ENCODE peak calls at places on chromosomes 11 and 22, in nine cellular contexts. J, B, O, U, R, Z, K, M and T are unnamed samples.

GRCh38 chr11:63890368-63890767 is 26.6 kb downstream of the RCOR2 start:
- DNase-seq in J (no peak), B (no peak), O (no peak), U (no peak), R (no peak), Z (no peak), K (no peak), M (no peak), T (no peak)

GRCh38 chr11:76763573-76764348 is 19.4 kb upstream of the TSKU start:
- DNase-seq in J (no peak), B (no peak), O (no peak), U (no peak), R (peak), Z (no peak), K (peak), M (peak), T (no peak)

GRCh38 chr11:41781441-41781840 is 322.0 kb upstream of the LRRC4C start:
- DNase-seq in J (no peak), B (no peak), O (no peak), U (no peak), R (no peak), Z (no peak), K (no peak), M (no peak), T (no peak)

GRCh38 chr11:95661159-95661558 is 128.4 kb downstream of the FAM76B start:
- DNase-seq in J (no peak), B (no peak), O (no peak), U (no peak), R (no peak), Z (no peak), K (no peak), M (no peak), T (no peak)

GRCh38 chr11:117984471-117984870 is 1.7 kb upstream of the IL10RA start:
- DNase-seq in J (no peak), B (peak), O (no peak), U (no peak), R (no peak), Z (no peak), K (no peak), M (peak), T (no peak)

GRCh38 chr11:66665369-66665768 is 12.3 kb downstream of the RBM4B start:
- DNase-seq in J (no peak), B (no peak), O (no peak), U (no peak), R (no peak), Z (no peak), K (no peak), M (no peak), T (no peak)

GRCh38 chr11:47905358-47906059 is 57.4 kb upstream of the NUP160 start:
- DNase-seq in J (no peak), B (no peak), O (no peak), U (no peak), R (no peak), Z (no peak), K (no peak), M (peak), T (no peak)

GRCh38 chr11:108793138-108793537 is 128.3 kb downstream of the DDX10 start:
- DNase-seq in J (no peak), B (no peak), O (no peak), U (no peak), R (no peak), Z (no peak), K (no peak), M (no peak), T (no peak)

GRCh38 chr22:27617214-27617881 is 184.2 kb downstream of the MN1 start:
- DNase-seq in J (no peak), B (no peak), O (no peak), U (no peak), R (no peak), Z (no peak), K (no peak), M (no peak), T (no peak)

GRCh38 chr11:8317164-8317563 is 53.5 kb upstream of the LMO1 start:
- DNase-seq in J (no peak), B (peak), O (no peak), U (no peak), R (no peak), Z (no peak), K (no peak), M (no peak), T (no peak)

GRCh38 chr11:130510407-130511006 is 62.1 kb downstream of the ADAMTS15 start:
- DNase-seq in J (no peak), B (no peak), O (no peak), U (no peak), R (no peak), Z (no peak), K (no peak), M (peak), T (no peak)

GRCh38 chr22:19810381-19811141 is 44.1 kb downstream of the GNB1L start:
- DNase-seq in J (no peak), B (no peak), O (no peak), U (no peak), R (no peak), Z (no peak), K (peak), M (peak), T (no peak)

GRCh38 chr22:39833610-39834009 is 60.0 kb downstream of the ENTHD1 start:
- DNase-seq in J (no peak), B (no peak), O (no peak), U (no peak), R (no peak), Z (no peak), K (no peak), M (no peak), T (no peak)

GRCh38 chr11:44509291-44509690 is 56.2 kb upstream of the CD82 start:
- DNase-seq in J (no peak), B (no peak), O (no peak), U (no peak), R (no peak), Z (no peak), K (no peak), M (peak), T (no peak)

GRCh38 chr22:48755332-48755949 is 1072.2 kb downstream of the BRD1 start:
- DNase-seq in J (no peak), B (no peak), O (no peak), U (no peak), R (no peak), Z (no peak), K (no peak), M (no peak), T (no peak)

GRCh38 chr11:47886096-47886495 is 37.9 kb upstream of the NUP160 start:
- DNase-seq in J (no peak), B (no peak), O (no peak), U (peak), R (no peak), Z (no peak), K (peak), M (peak), T (no peak)

GRCh38 chr22:26529345-26529744 is 17.1 kb upstream of the TFIP11 start:
- DNase-seq in J (no peak), B (no peak), O (no peak), U (no peak), R (no peak), Z (no peak), K (peak), M (peak), T (no peak)

GRCh38 chr11:22830082-22830414 is 447 bp upstream of the SVIP start:
- DNase-seq in J (no peak), B (no peak), O (no peak), U (no peak), R (peak), Z (no peak), K (no peak), M (no peak), T (no peak)

GRCh38 chr22:22948651-22949611 is 61.3 kb downstream of the IGLL5 start:
- DNase-seq in J (no peak), B (no peak), O (no peak), U (peak), R (no peak), Z (no peak), K (no peak), M (peak), T (no peak)

GRCh38 chr11:70885721-70886305 is 366.6 kb downstream of the SHANK2 start:
- DNase-seq in J (no peak), B (no peak), O (no peak), U (no peak), R (no peak), Z (no peak), K (peak), M (peak), T (no peak)

GRCh38 chr11:3939651-3940190 is 84.3 kb downstream of the STIM1 start:
- DNase-seq in J (no peak), B (no peak), O (no peak), U (no peak), R (no peak), Z (no peak), K (peak), M (peak), T (no peak)

GRCh38 chr11:95338430-95338991 is 107.5 kb upstream of the SESN3 start:
- DNase-seq in J (no peak), B (no peak), O (no peak), U (peak), R (peak), Z (no peak), K (peak), M (peak), T (no peak)

GRCh38 chr22:37303821-37304274 is 21.5 kb downstream of the CYTH4 start:
- DNase-seq in J (no peak), B (peak), O (no peak), U (peak), R (no peak), Z (peak), K (peak), M (peak), T (no peak)

GRCh38 chr22:39631381-39631780 is 60.8 kb downstream of the CACNA1I start:
- DNase-seq in J (no peak), B (no peak), O (no peak), U (no peak), R (no peak), Z (no peak), K (no peak), M (no peak), T (no peak)

GRCh38 chr11:28759311-28759710 is 651.1 kb downstream of the METTL15 start:
- DNase-seq in J (no peak), B (no peak), O (no peak), U (no peak), R (no peak), Z (no peak), K (peak), M (peak), T (no peak)

GRCh38 chr11:119297938-119298337 is 19.0 kb downstream of the MCAM start:
- DNase-seq in J (no peak), B (no peak), O (no peak), U (no peak), R (no peak), Z (no peak), K (peak), M (no peak), T (no peak)

GRCh38 chr11:64234840-64235379 is 526 bp downstream of the VEGFB start:
- DNase-seq in J (no peak), B (peak), O (peak), U (no peak), R (no peak), Z (peak), K (no peak), M (no peak), T (peak)

GRCh38 chr11:12075822-12076821 is 34.3 kb upstream of the MICAL2 start:
- DNase-seq in J (no peak), B (no peak), O (no peak), U (peak), R (no peak), Z (no peak), K (peak), M (peak), T (no peak)

GRCh38 chr22:29720824-29721323 is 1.1 kb downstream of the CABP7 start:
- DNase-seq in J (no peak), B (no peak), O (no peak), U (no peak), R (no peak), Z (no peak), K (no peak), M (no peak), T (no peak)

GRCh38 chr11:61158691-61159381 is 2.4 kb downstream of the VPS37C start:
- DNase-seq in J (no peak), B (no peak), O (no peak), U (no peak), R (no peak), Z (no peak), K (peak), M (peak), T (no peak)